ENCODE peak calls at places on chromosomes 3 and 15, in five cellular contexts. A is tibial artery, S is body of pancreas, T is lung, Y is GM12865. H is an unnamed sample.

GRCh38 chr3:81302045-81302444 is 459.4 kb downstream of the GBE1 start:
- DNase-seq in A (no peak), T (no peak), S (peak), Y (peak), H (no peak)

GRCh38 chr15:65532738-65533051 is 2.4 kb downstream of the HACD3 start:
- DNase-seq in Y (peak), T (no peak), A (no peak), S (no peak), H (no peak)

GRCh38 chr3:72722930-72723726 is 125.1 kb downstream of the SHQ1 start:
- DNase-seq in Y (peak), T (no peak), S (no peak), A (no peak), H (no peak)

GRCh38 chr3:173622156-173622555 is 224.6 kb downstream of the NLGN1 start:
- DNase-seq in A (no peak), S (no peak), Y (no peak), T (no peak), H (no peak)

GRCh38 chr3:172512363-172512762 is 10.9 kb downstream of the TNFSF10 start:
- DNase-seq in Y (peak), T (peak), A (peak), S (no peak), H (no peak)

GRCh38 chr3:42638339-42638842 is 15.1 kb upstream of the ZBTB47 start:
- DNase-seq in A (no peak), T (no peak), Y (peak), S (no peak), H (no peak)

GRCh38 chr3:3015472-3016089 is 94.6 kb downstream of the IL5RA start:
- DNase-seq in A (no peak), S (no peak), T (no peak), Y (peak), H (no peak)

GRCh38 chr3:176896640-176897039 is 300.6 kb downstream of the TBL1XR1 start:
- DNase-seq in T (no peak), Y (no peak), A (no peak), S (no peak), H (no peak)

GRCh38 chr15:39235084-39235795 is 345.6 kb upstream of the THBS1 start:
- DNase-seq in A (no peak), Y (peak), T (no peak), S (no peak), H (no peak)

GRCh38 chr15:82043726-82044372 is 2.0 kb downstream of the MEX3B start:
- DNase-seq in A (peak), S (no peak), Y (no peak), T (no peak), H (peak)

GRCh38 chr15:51907136-51907862 is 64.3 kb downstream of the LEO1 start:
- DNase-seq in T (peak), A (no peak), S (peak), Y (no peak), H (no peak)

GRCh38 chr15:25185791-25186190 is 231.0 kb downstream of the SNRPN start:
- DNase-seq in Y (no peak), S (no peak), T (no peak), A (peak), H (peak)

GRCh38 chr3:173501941-173502489 is 104.5 kb downstream of the NLGN1 start:
- DNase-seq in S (no peak), Y (no peak), T (no peak), A (no peak), H (no peak)

GRCh38 chr3:191328963-191329653 is at the start of gene CCDC50:
- DNase-seq in A (peak), S (peak), T (peak), Y (peak), H (peak)

GRCh38 chr15:63912061-63912615 is 78.4 kb upstream of the HERC1 start:
- DNase-seq in Y (no peak), A (peak), T (no peak), S (no peak), H (no peak)

GRCh38 chr3:159988617-159989251 is at the start of gene IL12A:
- DNase-seq in S (peak), T (peak), A (peak), Y (peak), H (no peak)

GRCh38 chr15:33454346-33454745 is 143.6 kb downstream of the RYR3 start:
- DNase-seq in Y (no peak), A (no peak), T (no peak), S (no peak), H (no peak)

GRCh38 chr3:129829640-129830039 is 63.9 kb downstream of the TMCC1 start:
- DNase-seq in Y (peak), S (peak), A (peak), T (no peak), H (no peak)

GRCh38 chr15:95919460-95919859 is 411.0 kb upstream of the NR2F2 start:
- DNase-seq in Y (no peak), A (no peak), S (no peak), T (no peak), H (no peak)

GRCh38 chr3:123123716-123124616 is 57.1 kb downstream of the PDIA5 start:
- DNase-seq in S (no peak), Y (no peak), T (no peak), A (no peak), H (no peak)

GRCh38 chr3:194097141-194097880 is 38.6 kb upstream of the HES1 start:
- DNase-seq in S (peak), A (no peak), Y (no peak), T (no peak), H (no peak)

GRCh38 chr3:4413467-4413866 is 53.6 kb downstream of the SUMF1 start:
- DNase-seq in T (no peak), S (no peak), Y (no peak), A (no peak), H (no peak)

GRCh38 chr15:37102315-37103021 is 2.1 kb upstream of the MEIS2 start:
- DNase-seq in T (no peak), S (no peak), A (no peak), Y (no peak), H (no peak)

GRCh38 chr3:74693696-74694393 is 79.4 kb upstream of the CNTN3 start:
- DNase-seq in Y (no peak), T (no peak), A (no peak), S (no peak), H (no peak)

GRCh38 chr3:186283651-186284445 is 78.2 kb downstream of the DGKG start:
- DNase-seq in T (no peak), A (no peak), Y (no peak), S (no peak), H (no peak)

GRCh38 chr15:36590838-36591237 is 11.4 kb downstream of the CDIN1 start:
- DNase-seq in A (no peak), T (no peak), Y (peak), S (no peak), H (no peak)

GRCh38 chr15:96367436-96368200 is 37.1 kb downstream of the NR2F2 start:
- DNase-seq in T (no peak), Y (no peak), S (no peak), A (no peak), H (no peak)

GRCh38 chr3:89059201-89059600 is 48.2 kb upstream of the EPHA3 start:
- DNase-seq in A (peak), T (no peak), Y (no peak), S (no peak), H (no peak)

GRCh38 chr3:52313774-52314188 is 2.3 kb upstream of the DNAH1 start:
- DNase-seq in A (no peak), T (no peak), S (no peak), Y (peak), H (no peak)

GRCh38 chr3:156033428-156033827 is 87.0 kb upstream of the KCNAB1 start:
- DNase-seq in Y (no peak), A (no peak), S (no peak), T (no peak), H (no peak)

GRCh38 chr15:63763476-63764123 is 70.1 kb downstream of the HERC1 start:
- DNase-seq in A (no peak), S (no peak), T (no peak), Y (peak), H (no peak)

GRCh38 chr15:96327155-96327741 is 3.3 kb upstream of the NR2F2 start:
- DNase-seq in Y (peak), T (no peak), A (no peak), S (peak), H (no peak)

GRCh38 chr3:43691120-43692002 is 623 bp downstream of the ABHD5 start:
- DNase-seq in Y (peak), A (peak), S (peak), T (peak), H (no peak)

GRCh38 chr3:105118905-105119304 is 247.8 kb upstream of the ALCAM start:
- DNase-seq in Y (no peak), S (no peak), A (no peak), T (no peak), H (no peak)

GRCh38 chr3:13148561-13149330 is 75.5 kb upstream of the IQSEC1 start:
- DNase-seq in S (no peak), Y (no peak), A (peak), T (no peak), H (no peak)

GRCh38 chr3:17412950-17413530 is 329.4 kb downstream of the TBC1D5 start:
- DNase-seq in T (no peak), A (no peak), Y (peak), S (no peak), H (no peak)

DNA sequence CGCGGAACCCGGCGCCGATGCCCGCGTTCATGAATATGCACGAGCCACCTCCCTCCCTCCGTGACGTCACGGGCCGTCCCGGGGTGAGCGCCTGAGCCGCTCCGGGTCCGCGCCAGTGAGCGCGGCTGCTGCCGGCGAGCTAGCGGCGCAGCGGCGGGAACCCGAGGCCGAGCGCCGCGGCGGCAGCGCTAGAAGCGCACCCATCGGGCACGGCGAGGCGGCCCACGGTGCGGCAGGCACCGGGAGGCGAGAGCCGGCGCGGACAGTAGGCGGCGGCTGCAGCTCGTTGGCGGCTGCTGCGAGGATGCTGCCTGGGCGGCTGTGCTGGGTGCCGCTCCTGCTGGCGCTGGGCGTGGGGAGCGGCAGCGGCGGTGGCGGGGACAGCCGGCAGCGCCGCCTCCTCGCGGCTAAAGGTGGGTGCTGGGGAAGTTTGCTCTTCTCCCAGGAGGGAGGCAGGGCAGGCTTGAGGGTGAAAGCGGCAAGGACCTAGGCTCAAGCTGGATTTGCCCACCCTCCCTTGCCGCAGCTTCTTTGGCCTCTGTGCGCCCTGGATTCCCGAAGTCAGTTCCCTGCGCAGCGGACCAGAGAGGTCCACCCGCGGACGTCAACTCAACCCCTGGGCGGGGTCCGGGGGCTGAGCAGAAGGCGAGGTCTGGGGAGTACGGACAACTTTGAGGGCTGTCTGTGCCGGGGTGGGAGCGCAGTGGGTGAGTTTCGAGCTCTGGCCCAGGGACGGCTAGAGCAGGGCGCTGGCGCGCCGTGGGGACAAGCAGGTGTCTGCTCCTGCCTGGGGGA is at the start of gene CLSTN2:
- DNase-seq in Y (peak), A (peak), S (peak), T (no peak), H (no peak)
- TF ChIP-seq CTCF in Y (no peak), A (no peak), S (peak), T (no peak), H (no peak)

GRCh38 chr3:23931597-23931996 is 13.5 kb upstream of the NR1D2 start:
- DNase-seq in Y (no peak), S (no peak), A (no peak), T (no peak), H (no peak)

GRCh38 chr3:23923786-23924185 is 6.9 kb downstream of the RPL15 start:
- DNase-seq in A (no peak), S (no peak), Y (no peak), T (no peak), H (no peak)

GRCh38 chr3:23926246-23926645 is 9.3 kb downstream of the RPL15 start:
- DNase-seq in A (no peak), S (no peak), Y (no peak), T (no peak), H (no peak)

GRCh38 chr3:23928525-23928924 is 11.6 kb downstream of the RPL15 start:
- DNase-seq in S (no peak), Y (no peak), A (no peak), T (peak), H (no peak)

GRCh38 chr3:23926736-23927135 is 9.8 kb downstream of the RPL15 start:
- DNase-seq in T (no peak), S (no peak), A (no peak), Y (no peak), H (no peak)
- TF ChIP-seq CTCF in T (no peak), S (no peak), A (peak), Y (no peak), H (peak)

GRCh38 chr15:56174649-56175048 is 69.0 kb downstream of the RFX7 start:
- DNase-seq in A (no peak), Y (no peak), S (no peak), T (no peak), H (no peak)

GRCh38 chr15:56180851-56181250 is 62.8 kb downstream of the RFX7 start:
- DNase-seq in Y (no peak), S (no peak), A (no peak), T (no peak), H (no peak)

GRCh38 chr15:56176996-56177395 is 66.7 kb downstream of the RFX7 start:
- DNase-seq in Y (no peak), T (no peak), A (no peak), S (no peak), H (no peak)
- TF ChIP-seq CTCF in Y (no peak), T (no peak), A (no peak), S (no peak), H (no peak)

GRCh38 chr3:62566022-62566557 is 192.7 kb upstream of the FEZF2 start:
- DNase-seq in T (no peak), S (no peak), A (no peak), Y (peak), H (no peak)

GRCh38 chr3:62571916-62572315 is 198.6 kb upstream of the FEZF2 start:
- DNase-seq in T (no peak), S (no peak), A (no peak), Y (no peak), H (no peak)

GRCh38 chr3:62570888-62571287 is 197.5 kb upstream of the FEZF2 start:
- DNase-seq in S (no peak), Y (no peak), A (no peak), T (no peak), H (no peak)

GRCh38 chr3:62569609-62570008 is 196.3 kb upstream of the FEZF2 start:
- DNase-seq in A (no peak), T (no peak), S (no peak), Y (no peak), H (no peak)

DNA sequence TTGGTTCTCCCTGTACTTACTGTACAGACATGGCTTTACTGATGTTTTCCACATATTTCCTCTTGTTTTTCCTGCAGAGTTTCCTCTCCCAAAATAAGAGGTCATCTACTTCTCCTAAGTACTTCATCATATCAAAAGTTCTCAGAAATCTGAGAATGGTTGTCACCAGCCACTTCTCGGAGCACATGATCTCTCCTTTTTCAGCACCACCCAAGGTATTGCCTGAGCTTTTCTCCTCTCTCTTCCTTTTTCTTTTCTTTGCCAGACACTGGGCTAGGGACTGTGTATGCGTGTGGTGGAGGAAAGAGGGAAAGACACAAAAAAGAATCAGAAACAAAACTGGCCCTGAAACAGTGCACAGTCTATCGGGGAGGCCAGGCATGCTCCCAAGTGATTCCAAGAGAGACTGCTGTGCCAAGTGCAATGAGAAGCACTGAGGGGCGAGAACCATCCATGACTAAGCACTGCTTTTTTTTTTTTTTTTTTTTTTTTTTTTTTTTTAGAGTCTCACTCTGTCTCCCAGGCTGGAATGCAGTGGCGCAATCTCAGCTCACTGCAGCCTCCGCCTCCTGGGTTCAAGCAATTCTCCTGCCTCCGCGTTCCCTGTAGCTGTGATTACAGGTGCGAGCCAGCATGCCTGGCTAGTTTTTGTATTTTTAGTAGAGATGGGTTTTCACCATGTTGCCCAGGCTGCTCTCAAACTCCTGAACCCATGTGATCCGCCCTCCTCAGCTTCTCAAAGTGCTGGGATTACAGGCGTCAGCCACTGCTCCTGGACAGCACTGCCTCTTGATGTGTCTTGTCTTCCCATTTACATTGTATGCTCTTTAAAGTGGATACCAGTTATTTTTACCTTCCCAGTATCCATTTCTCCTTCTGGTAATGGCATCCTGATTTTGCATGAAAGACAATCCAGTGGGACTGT is 194.0 kb upstream of the FEZF2 start:
- DNase-seq in A (peak), S (no peak), Y (no peak), T (peak), H (no peak)
- TF ChIP-seq CTCF in A (no peak), S (no peak), Y (no peak), T (no peak), H (no peak)

GRCh38 chr15:70854669-70854976 is 666 bp upstream of the LARP6 start:
- DNase-seq in Y (peak), T (no peak), A (no peak), S (no peak), H (no peak)
- TF ChIP-seq CTCF in Y (no peak), T (no peak), A (no peak), S (no peak), H (peak)

GRCh38 chr3:169563775-169564059 is 99.8 kb downstream of the MECOM start:
- DNase-seq in A (no peak), Y (peak), T (no peak), S (no peak), H (no peak)

GRCh38 chr3:169558371-169558770 is 105.1 kb downstream of the MECOM start:
- DNase-seq in A (no peak), S (no peak), Y (no peak), T (no peak), H (no peak)

GRCh38 chr3:169564883-169565282 is 98.6 kb downstream of the MECOM start:
- DNase-seq in T (no peak), Y (no peak), S (no peak), A (no peak), H (no peak)

DNA sequence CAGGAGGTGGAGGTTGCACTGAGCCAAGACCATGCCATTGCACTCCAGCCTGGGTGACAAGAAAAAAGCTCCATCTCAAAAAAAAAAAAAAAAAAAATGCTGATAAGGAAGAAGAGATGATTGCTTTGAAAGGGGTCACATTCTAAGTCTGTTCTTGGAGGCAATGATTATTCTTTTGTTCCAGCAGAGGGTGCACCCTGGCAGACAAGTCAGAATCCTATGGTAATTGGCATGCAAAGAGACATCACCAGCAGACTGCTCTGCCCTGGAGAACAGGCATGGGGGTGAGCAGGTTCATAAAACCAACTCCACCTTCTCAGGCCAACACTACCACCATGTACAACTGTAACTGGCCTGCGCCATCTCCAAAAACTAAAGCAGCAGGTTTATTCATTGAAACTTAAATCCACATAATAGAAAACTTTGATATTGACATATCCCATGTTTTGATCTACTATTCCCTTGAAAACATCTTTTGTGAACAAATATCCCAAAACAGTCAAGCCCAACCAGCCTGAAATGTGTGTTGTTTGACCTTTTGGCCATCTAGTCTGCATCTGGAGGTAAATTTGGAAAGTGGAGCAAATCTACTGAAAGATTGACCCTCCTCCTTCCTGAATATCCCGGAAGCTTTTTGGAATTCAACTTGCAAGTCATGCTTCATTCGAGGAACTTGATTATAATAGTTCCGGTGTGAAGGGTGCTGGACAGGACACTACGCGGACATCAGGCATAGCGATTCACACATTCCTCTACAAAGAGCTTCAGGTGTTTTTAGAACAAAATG is 100.3 kb downstream of the MECOM start:
- DNase-seq in A (no peak), Y (peak), S (no peak), T (no peak), H (no peak)
- TF ChIP-seq CTCF in A (no peak), Y (no peak), S (peak), T (no peak), H (peak)